ENCODE peak calls at places on chromosomes 13 and 19, in seven cellular contexts. V, W, G, D, M, I and B are unnamed samples.

GRCh38 chr19:9324584-9324962 is 594 bp downstream of the ZNF559 start:
- DNase-seq in V (no peak), W (peak), G (no peak), D (no peak), M (no peak), I (no peak), B (no peak)

GRCh38 chr13:95494082-95494681 is 58.3 kb upstream of the CLDN10 start:
- DNase-seq in V (no peak), W (peak), G (peak), D (peak), M (peak), I (no peak), B (no peak)

GRCh38 chr19:17337675-17338439 is 504 bp downstream of the GTPBP3 start:
- DNase-seq in V (peak), W (peak), G (no peak), D (peak), M (no peak), I (no peak), B (no peak)

GRCh38 chr19:6694147-6694815 is 24.3 kb upstream of the TNFSF14 start:
- DNase-seq in V (no peak), W (no peak), G (no peak), D (no peak), M (no peak), I (no peak), B (no peak)

GRCh38 chr19:21483589-21484170 is 21.7 kb upstream of the ZNF429 start:
- DNase-seq in V (peak), W (peak), G (no peak), D (peak), M (no peak), I (peak), B (peak)

GRCh38 chr13:107035778-107036177 is 467.8 kb upstream of the ARGLU1 start:
- DNase-seq in V (no peak), W (no peak), G (no peak), D (no peak), M (peak), I (no peak), B (no peak)

GRCh38 chr19:7832781-7833180 is 2.8 kb downstream of the EVI5L start:
- DNase-seq in V (no peak), W (no peak), G (no peak), D (no peak), M (no peak), I (no peak), B (no peak)

GRCh38 chr13:113417836-113418721 is 35.2 kb downstream of the ADPRHL1 start:
- DNase-seq in V (no peak), W (no peak), G (no peak), D (no peak), M (no peak), I (no peak), B (no peak)

GRCh38 chr19:46015961-46016425 is 6.9 kb downstream of the PGLYRP1 start:
- DNase-seq in V (peak), W (peak), G (no peak), D (peak), M (no peak), I (peak), B (no peak)

GRCh38 chr13:72204291-72204690 is 337.3 kb upstream of the DACH1 start:
- DNase-seq in V (no peak), W (no peak), G (no peak), D (no peak), M (no peak), I (no peak), B (no peak)

GRCh38 chr13:61685683-61686013 is 270.0 kb upstream of the PCDH20 start:
- DNase-seq in V (no peak), W (no peak), G (peak), D (peak), M (no peak), I (no peak), B (no peak)

GRCh38 chr13:24267283-24267682 is 42.1 kb upstream of the C1QTNF9 start:
- DNase-seq in V (no peak), W (peak), G (no peak), D (no peak), M (no peak), I (peak), B (no peak)

GRCh38 chr13:30713133-30713532 is 22.2 kb upstream of the ALOX5AP start:
- DNase-seq in V (no peak), W (peak), G (no peak), D (no peak), M (no peak), I (no peak), B (no peak)

GRCh38 chr19:45882652-45883585 is 3.0 kb downstream of the IRF2BP1 start:
- DNase-seq in V (peak), W (peak), G (peak), D (peak), M (peak), I (peak), B (peak)

GRCh38 chr13:30676672-30677071 is 58.7 kb upstream of the ALOX5AP start:
- DNase-seq in V (no peak), W (no peak), G (no peak), D (no peak), M (no peak), I (no peak), B (no peak)

GRCh38 chr19:8567522-8568172 is 9.6 kb downstream of the MYO1F start:
- DNase-seq in V (no peak), W (no peak), G (no peak), D (no peak), M (no peak), I (no peak), B (no peak)

GRCh38 chr13:33611016-33611805 is 206.7 kb upstream of the RFC3 start:
- DNase-seq in V (peak), W (no peak), G (no peak), D (peak), M (peak), I (no peak), B (peak)

GRCh38 chr13:26485288-26485687 is 72.2 kb upstream of the WASF3 start:
- DNase-seq in V (no peak), W (no peak), G (no peak), D (no peak), M (no peak), I (no peak), B (no peak)

GRCh38 chr13:66853559-66853958 is 376.6 kb downstream of the PCDH9 start:
- DNase-seq in V (no peak), W (no peak), G (no peak), D (no peak), M (no peak), I (no peak), B (no peak)

GRCh38 chr13:33227927-33228644 is 57.5 kb downstream of the STARD13 start:
- DNase-seq in V (no peak), W (no peak), G (no peak), D (no peak), M (no peak), I (no peak), B (no peak)

GRCh38 chr13:112722433-112723250 is 32.8 kb downstream of the ATP11A start:
- DNase-seq in V (no peak), W (no peak), G (peak), D (no peak), M (peak), I (no peak), B (no peak)

GRCh38 chr19:5271145-5271544 is 69.5 kb downstream of the PTPRS start:
- DNase-seq in V (no peak), W (no peak), G (no peak), D (no peak), M (no peak), I (no peak), B (no peak)

GRCh38 chr13:37648604-37649003 is 50.0 kb upstream of the POSTN start:
- DNase-seq in V (no peak), W (no peak), G (no peak), D (no peak), M (peak), I (no peak), B (no peak)

GRCh38 chr13:94433055-94433947 is 46.2 kb downstream of the DCT start:
- DNase-seq in V (no peak), W (peak), G (peak), D (no peak), M (no peak), I (no peak), B (peak)

GRCh38 chr19:50460161-50460765 is 16.0 kb upstream of the EMC10 start:
- DNase-seq in V (no peak), W (peak), G (no peak), D (no peak), M (no peak), I (no peak), B (peak)

GRCh38 chr13:27264181-27264580 is 6.4 kb upstream of the RASL11A start:
- DNase-seq in V (no peak), W (no peak), G (peak), D (no peak), M (peak), I (no peak), B (peak)

GRCh38 chr13:39510296-39510695 is 92.7 kb downstream of the LHFPL6 start:
- DNase-seq in V (no peak), W (no peak), G (peak), D (no peak), M (no peak), I (no peak), B (no peak)

GRCh38 chr19:58346961-58347929 is 6.0 kb downstream of the A1BG start:
- DNase-seq in V (peak), W (peak), G (peak), D (peak), M (no peak), I (peak), B (peak)

GRCh38 chr19:47479701-47480503 is 4.1 kb downstream of the KPTN start:
- DNase-seq in V (no peak), W (no peak), G (no peak), D (peak), M (no peak), I (no peak), B (no peak)

GRCh38 chr13:45367358-45367757 is 26.4 kb upstream of the TPT1 start:
- DNase-seq in V (peak), W (peak), G (peak), D (no peak), M (peak), I (peak), B (no peak)

GRCh38 chr13:24505256-24505655 is 7.3 kb downstream of the PARP4 start:
- DNase-seq in V (no peak), W (no peak), G (no peak), D (no peak), M (no peak), I (no peak), B (no peak)

GRCh38 chr19:51341976-51342580 is at the start of gene VSIG10L:
- DNase-seq in V (no peak), W (no peak), G (no peak), D (no peak), M (no peak), I (no peak), B (no peak)

GRCh38 chr19:15986694-15987093 is 37.9 kb downstream of the OR10H4 start:
- DNase-seq in V (no peak), W (no peak), G (no peak), D (no peak), M (no peak), I (no peak), B (no peak)

GRCh38 chr19:55488986-55489710 is 912 bp downstream of the SSC5D start:
- DNase-seq in V (no peak), W (no peak), G (no peak), D (no peak), M (no peak), I (no peak), B (peak)

GRCh38 chr19:57719424-57719823 is 8.0 kb downstream of the ZNF671 start:
- DNase-seq in V (no peak), W (no peak), G (no peak), D (no peak), M (no peak), I (no peak), B (no peak)

GRCh38 chr13:109272595-109273325 is 513.6 kb downstream of the IRS2 start:
- DNase-seq in V (no peak), W (no peak), G (no peak), D (no peak), M (no peak), I (no peak), B (no peak)

GRCh38 chr13:30895773-30896172 is 10.3 kb upstream of the MEDAG start:
- DNase-seq in V (no peak), W (no peak), G (no peak), D (no peak), M (peak), I (no peak), B (no peak)

GRCh38 chr13:44848956-44849748 is 140.1 kb downstream of the NUFIP1 start:
- DNase-seq in V (no peak), W (no peak), G (no peak), D (no peak), M (no peak), I (no peak), B (peak)

GRCh38 chr13:33213024-33213795 is 72.3 kb downstream of the STARD13 start:
- DNase-seq in V (no peak), W (no peak), G (no peak), D (no peak), M (no peak), I (no peak), B (peak)